ENCODE peak calls at places on chromosome X, in four cellular contexts. B is K562, V is H1, T is HepG2. S is an unnamed sample.
A peak's percentile ranks its signal among the peaks of the same experiment; 100 is the strongest.

GRCh38 chrX:73270753-73271152 is 56.1 kb upstream of the NAP1L2 start:
- DNase-seq in B (no peak), V (no peak), T (no peak), S (no peak)

GRCh38 chrX:29528281-29528680 is 687.1 kb upstream of the MAGEB2 start:
- DNase-seq in B (no peak), V (no peak), T (no peak), S (peak; percentile 33)

GRCh38 chrX:47283015-47283771 is 50.4 kb downstream of the USP11 start:
- DNase-seq in B (peak; percentile 7), V (no peak), T (peak; percentile 6), S (no peak)

GRCh38 chrX:71859637-71860036 is 51.0 kb upstream of the NHSL2 start:
- DNase-seq in B (no peak), V (no peak), T (peak; percentile 12), S (no peak)

GRCh38 chrX:111041018-111041462 is 55.0 kb upstream of the PAK3 start:
- DNase-seq in B (no peak), V (no peak), T (peak; percentile 9), S (no peak)

GRCh38 chrX:114800719-114801118 is 216.7 kb downstream of the IL13RA2 start:
- DNase-seq in B (peak; percentile 2), V (no peak), T (peak; percentile 15), S (no peak)

GRCh38 chrX:139930923-139931645 is 1.8 kb downstream of the ATP11C start:
- DNase-seq in B (peak; percentile 28), V (no peak), T (peak; percentile 20), S (no peak)

GRCh38 chrX:96445531-96446065 is 239.0 kb upstream of the DIAPH2 start:
- DNase-seq in B (no peak), V (no peak), T (no peak), S (no peak)

GRCh38 chrX:56738670-56739069 is 9.6 kb downstream of the NBDY start:
- DNase-seq in B (no peak), V (no peak), T (no peak), S (no peak)

GRCh38 chrX:54066841-54067240 is 22.6 kb upstream of the PHF8 start:
- DNase-seq in B (no peak), V (no peak), T (no peak), S (no peak)

DNA sequence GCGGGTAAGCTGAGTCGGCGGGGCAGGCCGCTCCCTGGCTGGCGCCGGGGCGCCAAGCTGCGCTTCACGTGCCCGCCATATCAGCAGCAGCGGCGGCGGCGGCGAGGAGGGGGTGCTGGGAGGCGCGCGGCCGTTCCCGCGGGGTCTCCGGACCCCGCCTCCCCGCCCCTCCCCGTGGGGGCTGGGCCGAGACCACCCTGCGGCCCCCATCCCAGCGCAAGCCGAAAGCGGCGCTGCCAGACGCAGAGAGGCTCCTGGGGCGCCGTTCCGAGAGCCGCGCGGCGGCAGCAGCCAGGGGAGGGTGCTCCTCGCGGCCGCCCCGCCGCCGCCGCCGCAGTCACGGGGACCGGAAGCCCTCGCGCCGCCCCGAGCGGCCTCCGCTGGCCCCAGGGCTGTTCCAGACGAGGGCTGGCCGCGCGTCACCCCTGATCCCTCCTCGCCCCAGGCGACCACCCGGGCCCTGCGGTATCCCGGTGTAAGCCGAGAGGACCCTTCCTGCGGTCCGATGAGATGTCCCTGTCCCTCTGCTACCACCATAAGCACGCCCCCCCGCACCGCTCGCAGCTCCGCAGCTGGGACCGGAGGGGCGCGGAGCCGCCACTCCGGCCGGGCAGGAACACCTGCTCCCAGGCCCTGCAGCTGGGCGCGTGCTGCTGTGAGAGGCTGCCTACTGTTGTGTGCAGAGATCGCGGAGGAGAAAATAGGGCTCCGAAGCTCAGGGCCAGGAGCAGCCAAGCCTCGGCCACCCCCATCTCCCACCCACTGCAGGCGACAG is 7.4 kb upstream of the BCOR start:
- DNase-seq in B (no peak), V (peak; percentile 52), T (no peak), S (no peak)
- TF ChIP-seq EZH2 in B (no peak), V (no peak), T (no peak), S (no peak)

DNA sequence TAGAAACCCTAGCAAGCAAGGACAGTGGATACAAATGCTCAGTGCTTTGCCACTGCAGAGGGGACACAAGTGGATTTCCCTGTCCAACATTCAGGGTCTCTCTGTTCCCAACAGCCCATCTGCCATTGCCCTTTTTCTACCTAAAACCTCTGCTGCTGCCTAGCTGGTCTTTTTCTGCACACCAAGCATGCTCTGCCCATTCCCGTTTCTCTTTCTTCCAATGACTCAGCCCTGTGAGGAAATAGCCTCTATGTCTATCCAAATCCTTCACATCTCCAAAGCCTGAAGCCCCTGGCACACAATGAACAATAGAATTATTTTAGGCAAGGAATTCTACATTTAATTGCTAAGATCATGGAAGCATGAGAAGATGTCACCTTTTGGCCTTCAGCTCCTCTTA is 5.7 kb upstream of the AMELX start:
- DNase-seq in B (no peak), V (no peak), T (no peak), S (no peak)
- TF ChIP-seq BRCA1 in B (no peak), V (no peak), T (no peak), S (no peak)

GRCh38 chrX:19761554-19762295 is 125.7 kb downstream of the SH3KBP1 start:
- DNase-seq in B (no peak), V (no peak), T (no peak), S (no peak)
- TF ChIP-seq EZH2 in B (no peak), V (no peak), T (no peak), S (no peak)

GRCh38 chrX:40037367-40037766 is 60.4 kb downstream of the BCOR start:
- DNase-seq in B (no peak), V (no peak), T (no peak), S (no peak)
- TF ChIP-seq BRCA1 in B (no peak), V (no peak), T (no peak), S (no peak)